ENCODE peak calls at places on chromosomes 5 and 9, in five cellular contexts. K, O, S, C and U are unnamed samples.

GRCh38 chr9:98192503-98193335 is at the start of gene CORO2A:
- DNase-seq in O (peak), C (peak), K (peak), S (peak), U (peak)

GRCh38 chr5:68548959-68549676 is 333.6 kb downstream of the PIK3R1 start:
- DNase-seq in S (no peak), C (peak), K (peak), O (peak), U (no peak)

GRCh38 chr5:137619191-137619870 is 116.6 kb downstream of the KLHL3 start:
- DNase-seq in S (no peak), O (peak), C (peak), K (peak), U (no peak)

GRCh38 chr5:14569948-14570691 is 11.5 kb upstream of the OTULINL start:
- DNase-seq in S (no peak), C (no peak), K (no peak), O (no peak), U (no peak)

GRCh38 chr9:120925535-120926396 is 830 bp downstream of the TRAF1 start:
- DNase-seq in O (peak), C (peak), K (peak), S (no peak), U (peak)

GRCh38 chr9:98743329-98743728 is 34.6 kb upstream of the GABBR2 start:
- DNase-seq in O (no peak), K (no peak), S (no peak), C (no peak), U (no peak)

GRCh38 chr5:171957591-171958251 is 48.7 kb downstream of the FBXW11 start:
- DNase-seq in C (no peak), K (no peak), S (no peak), O (no peak), U (peak)

GRCh38 chr5:136057401-136057951 is 28.7 kb downstream of the TGFBI start:
- DNase-seq in K (peak), O (peak), C (no peak), S (no peak), U (no peak)

GRCh38 chr5:127838661-127839060 is 135.5 kb downstream of the CCDC192 start:
- DNase-seq in S (peak), C (no peak), O (peak), K (peak), U (peak)

GRCh38 chr5:3896098-3896497 is 300.5 kb downstream of the IRX1 start:
- DNase-seq in O (no peak), K (no peak), C (peak), S (no peak), U (no peak)

GRCh38 chr5:125140855-125141254 is 394.4 kb upstream of the ZNF608 start:
- DNase-seq in K (peak), C (no peak), O (peak), S (no peak), U (no peak)

GRCh38 chr5:159022178-159022556 is 77.5 kb downstream of the EBF1 start:
- DNase-seq in K (peak), C (no peak), O (peak), S (no peak), U (no peak)

GRCh38 chr9:36207546-36208012 is 16.9 kb downstream of the CLTA start:
- DNase-seq in S (no peak), K (peak), O (peak), C (no peak), U (peak)

GRCh38 chr9:105466898-105467455 is 19.1 kb downstream of the FSD1L start:
- DNase-seq in S (no peak), C (no peak), O (peak), K (no peak), U (no peak)

GRCh38 chr9:123887837-123888236 is 42.1 kb downstream of the DENND1A start:
- DNase-seq in O (no peak), K (no peak), S (no peak), C (no peak), U (no peak)

GRCh38 chr5:79111960-79112702 is 522 bp downstream of the BHMT start:
- DNase-seq in O (no peak), K (no peak), S (no peak), C (no peak), U (no peak)

GRCh38 chr5:140953234-140953633 is 13.0 kb upstream of the PCDHAC2 start:
- DNase-seq in O (no peak), C (no peak), K (no peak), S (no peak), U (no peak)

GRCh38 chr5:53319306-53319705 is 161.1 kb upstream of the FST start:
- DNase-seq in K (no peak), O (no peak), S (no peak), C (peak), U (no peak)

GRCh38 chr5:42951847-42952411 is 88.2 kb downstream of the ANXA2R start:
- DNase-seq in C (no peak), S (no peak), K (peak), O (peak), U (peak)

GRCh38 chr9:115264333-115264732 is 146.4 kb upstream of the TNC start:
- DNase-seq in S (no peak), O (no peak), K (peak), C (no peak), U (no peak)

GRCh38 chr5:129904667-129905466 is 602 bp downstream of the CHSY3 start:
- DNase-seq in K (peak), S (peak), O (peak), C (peak), U (no peak)

GRCh38 chr5:9545959-9546851 is at the start of gene SEMA5A:
- DNase-seq in S (peak), C (peak), K (peak), O (peak), U (no peak)

GRCh38 chr9:116549061-116549664 is 137.9 kb upstream of the TRIM32 start:
- DNase-seq in C (peak), O (peak), S (peak), K (peak), U (no peak)

GRCh38 chr5:27241564-27242257 is 203.3 kb upstream of the CDH9 start:
- DNase-seq in K (peak), C (peak), O (peak), S (no peak), U (no peak)

GRCh38 chr9:114150608-114151007 is 4.7 kb upstream of the COL27A1 start:
- DNase-seq in K (no peak), O (no peak), S (no peak), C (no peak), U (no peak)

GRCh38 chr9:89153618-89154017 is 25.0 kb downstream of the SHC3 start:
- DNase-seq in O (peak), K (peak), C (peak), S (no peak), U (peak)

GRCh38 chr5:171492781-171493180 is 73.3 kb downstream of the FGF18 start:
- DNase-seq in K (peak), C (peak), O (no peak), S (no peak), U (no peak)

GRCh38 chr5:95317085-95317484 is 32.2 kb upstream of the MCTP1 start:
- DNase-seq in K (no peak), O (no peak), C (no peak), S (no peak), U (no peak)

GRCh38 chr5:59035681-59036080 is 452.8 kb downstream of the RAB3C start:
- DNase-seq in S (no peak), O (no peak), C (no peak), K (no peak), U (no peak)

GRCh38 chr5:59037041-59037440 is 454.2 kb downstream of the RAB3C start:
- DNase-seq in K (no peak), C (no peak), S (no peak), O (peak), U (no peak)

GRCh38 chr5:59037453-59038168 is 454.7 kb downstream of the RAB3C start:
- DNase-seq in O (no peak), C (no peak), K (peak), S (no peak), U (no peak)

GRCh38 chr5:59036274-59036961 is 453.5 kb downstream of the RAB3C start:
- DNase-seq in O (peak), S (no peak), C (peak), K (peak), U (peak)

DNA sequence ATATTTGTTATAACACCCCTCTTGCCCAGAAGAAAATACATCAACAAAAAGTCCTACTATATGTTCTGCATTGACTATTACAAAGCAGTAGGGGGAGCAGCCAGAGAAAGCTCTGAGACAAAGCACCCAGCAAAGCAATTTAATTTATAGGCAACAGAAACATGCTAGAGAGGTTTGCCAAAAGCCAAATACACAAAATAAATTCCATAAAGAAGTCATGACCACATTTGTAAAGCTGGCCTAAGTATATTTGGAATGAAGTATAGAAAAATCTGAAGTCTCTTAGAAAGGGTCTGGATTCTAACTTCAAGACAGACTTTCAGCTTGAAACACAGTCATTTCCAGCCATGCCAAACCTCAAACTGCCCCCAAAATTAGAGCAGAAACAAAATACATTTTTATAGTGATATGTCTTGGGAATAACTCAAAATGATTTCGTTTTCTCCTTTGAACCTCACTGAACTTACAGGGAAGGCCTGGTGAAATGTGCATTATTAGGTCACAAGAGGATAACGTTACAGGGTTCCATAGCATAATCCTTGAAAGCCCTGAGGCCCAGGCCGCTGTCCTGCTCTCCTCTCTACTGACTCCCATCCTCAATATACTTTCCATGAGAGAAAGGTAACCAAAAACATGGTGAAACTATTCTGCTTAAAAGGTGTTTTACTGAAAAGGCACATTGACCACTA is 451.8 kb downstream of the RAB3C start:
- DNase-seq in S (no peak), O (peak), C (peak), K (peak), U (peak)
- TF ChIP-seq CTCF in S (peak), O (peak), C (peak), K (peak), U (peak)

GRCh38 chr9:110538169-110538568 is 41.4 kb downstream of the SVEP1 start:
- DNase-seq in C (no peak), S (no peak), K (peak), O (peak), U (no peak)

GRCh38 chr9:110531776-110532175 is 47.8 kb downstream of the SVEP1 start:
- DNase-seq in C (no peak), O (peak), K (no peak), S (no peak), U (no peak)

GRCh38 chr9:110528645-110529044 is 50.9 kb downstream of the SVEP1 start:
- DNase-seq in S (no peak), O (no peak), C (no peak), K (no peak), U (no peak)

GRCh38 chr9:110536802-110537201 is 42.7 kb downstream of the SVEP1 start:
- DNase-seq in O (peak), S (no peak), C (no peak), K (peak), U (no peak)

GRCh38 chr9:110532908-110533665 is 46.5 kb downstream of the SVEP1 start:
- DNase-seq in K (no peak), S (no peak), O (no peak), C (no peak), U (no peak)
- TF ChIP-seq CTCF in K (no peak), S (no peak), O (no peak), C (no peak), U (no peak)

GRCh38 chr9:2116073-2116472 is 100.9 kb downstream of the SMARCA2 start:
- DNase-seq in O (no peak), C (no peak), S (peak), K (no peak), U (peak)
- TF ChIP-seq CTCF in O (peak), C (no peak), S (peak), K (peak), U (peak)

GRCh38 chr5:179065703-179066102 is 5.5 kb downstream of the ZNF354C start:
- DNase-seq in K (no peak), C (no peak), O (no peak), S (no peak), U (no peak)
- TF ChIP-seq CTCF in K (no peak), C (no peak), O (no peak), S (no peak), U (no peak)

GRCh38 chr5:146425023-146425422 is 22.1 kb upstream of the TCERG1 start:
- DNase-seq in S (no peak), C (no peak), O (no peak), K (no peak), U (no peak)
- TF ChIP-seq CTCF in S (no peak), C (no peak), O (no peak), K (no peak), U (no peak)

DNA sequence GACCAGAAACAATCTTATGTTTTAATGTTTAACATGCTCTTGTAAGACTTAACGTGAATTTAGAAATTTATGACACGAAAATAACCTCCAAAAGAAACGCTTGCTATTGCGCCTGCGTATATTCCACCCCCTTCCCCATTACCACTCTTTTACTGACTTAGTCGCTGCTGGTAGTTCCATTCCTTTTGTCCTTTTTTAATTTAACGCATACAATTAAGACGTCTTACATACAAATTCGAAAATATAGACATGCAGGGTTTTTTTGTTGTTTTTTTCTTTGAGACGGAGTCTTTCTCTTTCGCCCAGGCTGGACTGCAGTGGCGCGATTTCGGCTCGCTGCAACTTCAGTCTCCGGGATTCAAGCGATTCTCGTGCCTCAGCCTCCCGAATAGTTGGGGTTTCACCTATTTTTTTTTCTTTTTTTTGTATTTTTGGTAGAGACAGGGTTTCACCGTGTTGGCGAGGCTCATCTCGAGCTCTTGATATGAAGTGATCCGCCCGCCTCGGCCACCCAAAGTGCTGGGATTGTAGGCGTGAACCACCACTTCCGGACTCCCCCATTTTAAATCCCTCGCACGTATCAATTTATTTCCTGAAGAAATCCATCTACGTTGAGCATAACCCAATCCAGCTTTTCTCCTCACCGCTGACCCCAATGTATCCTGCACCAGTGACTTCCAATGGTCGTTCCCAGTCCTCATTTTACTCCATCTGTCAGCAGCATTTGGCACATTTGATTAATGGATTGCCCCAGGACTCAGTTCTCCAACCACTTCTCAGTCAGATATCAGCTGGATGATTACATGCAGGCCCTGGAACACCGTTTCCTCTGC is 678 bp upstream of the MED7 start:
- DNase-seq in S (peak), O (peak), K (peak), C (peak), U (peak)
- TF ChIP-seq CTCF in S (no peak), O (no peak), K (no peak), C (no peak), U (no peak)

DNA sequence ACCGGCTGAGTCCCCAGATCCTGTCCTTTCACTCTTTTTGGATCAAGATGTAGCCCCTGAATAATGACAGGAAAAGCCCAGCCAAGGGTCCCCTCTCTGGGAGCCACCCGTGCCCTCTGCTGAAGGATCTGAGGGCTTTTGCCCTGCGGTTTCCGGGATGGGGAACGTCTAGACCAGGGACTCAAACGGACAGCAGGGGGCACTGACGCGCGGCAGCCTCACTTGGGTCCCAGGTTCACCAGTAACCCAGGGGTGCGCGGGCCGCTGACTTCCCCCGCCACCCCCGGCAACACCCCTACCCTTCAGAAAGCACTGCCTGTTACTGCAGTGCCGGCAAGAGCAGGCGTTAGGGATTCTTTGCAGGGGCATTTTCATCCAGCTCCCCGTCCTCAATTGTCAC is 98.7 kb upstream of the FCN2 start:
- DNase-seq in C (no peak), O (no peak), K (no peak), S (peak), U (peak)
- TF ChIP-seq CTCF in C (no peak), O (peak), K (peak), S (peak), U (peak)

GRCh38 chr9:127203501-127204327 is 60.9 kb upstream of the GARNL3 start:
- DNase-seq in K (no peak), O (no peak), C (no peak), S (no peak), U (no peak)

GRCh38 chr9:127205952-127206351 is 58.6 kb upstream of the GARNL3 start:
- DNase-seq in K (no peak), C (no peak), O (no peak), S (no peak), U (no peak)

GRCh38 chr9:127206666-127207065 is 57.9 kb upstream of the GARNL3 start:
- DNase-seq in C (no peak), O (no peak), K (no peak), S (no peak), U (no peak)

GRCh38 chr9:127202461-127203139 is 62.0 kb upstream of the GARNL3 start:
- DNase-seq in S (no peak), O (no peak), K (no peak), C (no peak), U (no peak)

DNA sequence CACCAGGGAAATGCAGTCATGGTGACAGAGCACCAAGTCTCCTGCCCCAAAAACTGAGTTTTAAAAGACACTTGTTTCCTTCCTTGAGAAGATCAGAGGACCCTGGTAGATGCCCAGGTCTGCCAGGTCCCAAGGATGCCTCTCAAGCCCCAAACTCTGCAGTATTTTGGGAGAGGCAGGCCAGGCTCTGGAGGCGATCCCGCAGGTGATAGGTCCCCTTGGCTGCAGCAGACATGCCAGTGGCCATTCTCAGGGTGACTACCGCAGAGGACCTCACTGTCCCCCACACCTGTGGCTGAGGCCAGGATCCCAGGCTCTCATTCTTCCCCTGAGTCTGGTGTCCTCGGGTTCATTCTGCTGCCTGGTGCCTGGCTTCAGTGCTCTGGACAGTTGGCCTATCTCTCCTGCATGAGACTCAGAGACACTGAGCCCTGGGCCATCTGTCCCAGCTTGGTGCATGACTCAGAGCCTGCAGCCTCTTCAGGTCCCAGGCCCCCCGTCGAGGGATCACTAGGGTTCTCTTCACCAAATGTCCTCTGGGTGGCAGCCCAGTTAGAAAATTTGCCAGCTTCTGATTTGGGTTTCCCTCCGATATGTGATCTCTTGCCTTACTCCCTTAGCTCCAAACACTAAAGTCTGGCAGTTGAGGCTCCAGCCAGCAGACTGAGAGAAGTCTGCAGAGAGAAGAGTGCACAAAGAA is 59.7 kb upstream of the GARNL3 start:
- DNase-seq in K (peak), C (peak), O (no peak), S (no peak), U (peak)
- TF ChIP-seq CTCF in K (peak), C (no peak), O (peak), S (peak), U (no peak)

DNA sequence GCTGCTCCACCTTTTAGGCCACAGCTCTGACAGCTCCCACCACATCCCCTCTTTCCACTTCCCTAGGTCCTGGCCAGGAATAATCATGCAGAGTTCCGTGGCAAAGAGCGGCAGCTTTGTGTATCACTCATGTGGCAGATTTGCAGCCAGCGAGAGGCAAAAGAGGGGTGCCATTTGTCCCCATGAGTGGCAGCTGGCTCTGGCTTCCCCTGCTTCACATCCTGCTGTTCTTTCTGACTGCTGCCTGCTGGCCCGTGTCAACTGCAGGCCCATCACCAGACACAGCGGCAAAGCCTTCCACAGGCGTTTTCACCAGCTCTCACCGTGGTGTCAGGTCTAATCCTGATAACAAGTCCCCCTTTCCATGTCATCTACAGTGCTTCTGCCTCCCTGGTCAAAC is 430.6 kb upstream of the DAP start:
- DNase-seq in S (no peak), O (no peak), C (no peak), K (no peak), U (no peak)
- TF ChIP-seq CTCF in S (no peak), O (no peak), C (no peak), K (no peak), U (no peak)